ENCODE peak calls at places on chromosomes 1 and 21, in five cellular contexts. A is neural progenitor cell, H is brain microvascular endothelial cell, J is small intestine, Q is colonic mucosa. W is an unnamed sample.

GRCh38 chr1:16118706-16119105 is 37.2 kb downstream of the EPHA2 start:
- DNase-seq in A (peak; percentile 28), H (no peak), J (no peak), Q (no peak), W (no peak)

GRCh38 chr1:220170836-220171526 is 77.0 kb downstream of the IARS2 start:
- DNase-seq in A (no peak), H (no peak), J (no peak), Q (no peak), W (no peak)

GRCh38 chr1:68449901-68450300 is at the start of gene RPE65:
- DNase-seq in A (peak; percentile 20), H (no peak), J (no peak), Q (no peak), W (no peak)

GRCh38 chr1:37851271-37851670 is 8.1 kb downstream of the MTF1 start:
- DNase-seq in A (no peak), H (no peak), J (no peak), Q (no peak), W (no peak)

GRCh38 chr21:17441370-17441769 is 71.5 kb upstream of the CXADR start:
- DNase-seq in A (no peak), H (no peak), J (no peak), Q (peak; percentile 78), W (peak; percentile 5)

GRCh38 chr1:28258628-28259251 is 578 bp upstream of the SESN2 start:
- DNase-seq in A (no peak), H (no peak), J (no peak), Q (no peak), W (no peak)

GRCh38 chr1:37277366-37277765 is 197.0 kb upstream of the ZC3H12A start:
- DNase-seq in A (no peak), H (no peak), J (no peak), Q (no peak), W (no peak)

GRCh38 chr1:107572674-107573205 is 392.2 kb downstream of the VAV3 start:
- DNase-seq in A (no peak), H (no peak), J (no peak), Q (no peak), W (no peak)

GRCh38 chr1:40305871-40306270 is 11.2 kb downstream of the COL9A2 start:
- DNase-seq in A (no peak), H (no peak), J (no peak), Q (no peak), W (no peak)

GRCh38 chr1:59178339-59178744 is 118.6 kb upstream of the FGGY start:
- DNase-seq in A (no peak), H (peak; percentile 75), J (no peak), Q (no peak), W (no peak)

GRCh38 chr1:219576931-219577330 is 36.0 kb downstream of the ZC3H11B start:
- DNase-seq in A (no peak), H (no peak), J (no peak), Q (no peak), W (no peak)

GRCh38 chr1:183052861-183053260 is 29.6 kb downstream of the LAMC1 start:
- DNase-seq in A (no peak), H (no peak), J (no peak), Q (no peak), W (no peak)

GRCh38 chr1:48194801-48195200 is 27.7 kb upstream of the SLC5A9 start:
- DNase-seq in A (no peak), H (no peak), J (no peak), Q (no peak), W (no peak)

GRCh38 chr1:1432951-1433803 is 2.3 kb upstream of the VWA1 start:
- DNase-seq in A (peak; percentile 88), H (no peak), J (peak; percentile 81), Q (peak; percentile 95), W (peak; percentile 83)

GRCh38 chr1:110062612-110063011 is 7.9 kb downstream of the ALX3 start:
- DNase-seq in A (no peak), H (no peak), J (no peak), Q (no peak), W (no peak)

GRCh38 chr1:46691997-46692790 is 20.5 kb downstream of the TEX38 start:
- DNase-seq in A (no peak), H (no peak), J (no peak), Q (no peak), W (no peak)

GRCh38 chr1:202615501-202616354 is 94.5 kb downstream of the SYT2 start:
- DNase-seq in A (no peak), H (peak; percentile 53), J (no peak), Q (no peak), W (no peak)

GRCh38 chr21:24896735-24897124 is 710.6 kb downstream of the MRPL39 start:
- DNase-seq in A (no peak), H (no peak), J (no peak), Q (no peak), W (no peak)

GRCh38 chr1:223486366-223486765 is 93.2 kb downstream of the CCDC185 start:
- DNase-seq in A (no peak), H (no peak), J (peak; percentile 2), Q (no peak), W (no peak)

GRCh38 chr1:51515312-51515960 is 3.6 kb downstream of the EPS15 start:
- DNase-seq in A (no peak), H (no peak), J (no peak), Q (no peak), W (no peak)

GRCh38 chr1:154329152-154329521 is 3.8 kb downstream of the ATP8B2 start:
- DNase-seq in A (peak; percentile 90), H (peak; percentile 49), J (no peak), Q (no peak), W (peak; percentile 45)

GRCh38 chr1:67795179-67795916 is 37.9 kb downstream of the GNG12 start:
- DNase-seq in A (no peak), H (no peak), J (no peak), Q (no peak), W (no peak)

GRCh38 chr1:156754219-156754618 is 2.7 kb upstream of the HDGF start:
- DNase-seq in A (no peak), H (no peak), J (no peak), Q (no peak), W (no peak)

GRCh38 chr1:3547055-3548005 is 64.0 kb downstream of the MEGF6 start:
- DNase-seq in A (peak; percentile 28), H (no peak), J (no peak), Q (no peak), W (no peak)

GRCh38 chr1:85665932-85666331 is 42.3 kb downstream of the ZNHIT6 start:
- DNase-seq in A (no peak), H (no peak), J (no peak), Q (no peak), W (no peak)

GRCh38 chr1:237578540-237578939 is 312.2 kb downstream of the ZP4 start:
- DNase-seq in A (no peak), H (no peak), J (no peak), Q (no peak), W (no peak)

GRCh38 chr1:27290586-27290985 is 31.4 kb upstream of the TMEM222 start:
- DNase-seq in A (no peak), H (no peak), J (peak; percentile 92), Q (no peak), W (no peak)

DNA sequence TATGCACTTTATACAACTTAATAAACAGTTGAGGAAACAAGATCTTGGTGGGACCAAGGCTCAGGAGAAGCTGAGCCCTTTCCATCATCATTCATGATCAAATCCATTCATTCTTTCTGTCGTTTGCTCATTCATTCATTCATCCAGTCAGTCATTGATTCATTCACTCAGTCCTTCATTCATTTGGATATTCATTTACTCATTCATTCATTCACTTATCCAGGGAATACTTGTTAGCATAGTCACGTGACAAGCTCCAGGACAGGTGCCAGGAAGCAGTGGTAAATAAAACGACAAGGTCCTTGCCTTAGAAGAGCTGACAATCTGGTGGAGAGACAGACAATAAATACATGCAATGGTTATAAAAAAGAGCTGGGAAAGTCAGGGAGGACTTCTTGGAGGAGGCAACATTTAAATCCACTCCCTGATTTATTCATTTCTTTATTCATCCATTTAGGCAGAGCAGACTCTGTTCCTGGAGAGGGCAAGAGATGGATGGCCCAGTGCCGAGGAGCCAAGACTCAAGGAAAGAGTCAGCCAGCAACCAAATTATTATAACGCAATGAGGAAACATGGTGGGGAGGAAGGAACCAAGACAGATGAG is 74.1 kb upstream of the CASZ1 start:
- DNase-seq in A (no peak), H (no peak), J (peak; percentile 53), Q (peak; percentile 29), W (no peak)
- H3K27ac ChIP-seq in A (no peak overlapping the region), H (no peak overlapping the region), J (no peak overlapping the region), Q (no peak overlapping the region), W (no peak overlapping the region)

DNA sequence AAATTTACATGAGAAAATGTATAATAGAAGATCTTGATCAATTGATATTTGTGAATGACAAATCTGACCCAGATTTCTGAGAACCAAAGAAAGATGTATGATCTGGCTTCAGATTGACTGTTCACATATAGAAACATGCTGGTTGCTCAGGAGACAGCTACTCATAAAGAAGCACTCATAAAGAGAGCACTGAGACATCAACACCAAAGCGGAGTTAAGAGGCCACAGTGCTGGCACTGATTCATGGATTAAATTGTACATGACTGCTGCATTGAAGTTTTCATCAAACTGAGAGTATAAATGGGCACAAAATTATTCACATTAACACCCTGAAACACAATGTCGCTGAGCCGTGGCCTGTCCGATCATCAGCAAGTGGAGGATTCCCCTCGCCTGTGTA is 46.2 kb downstream of the SH3GLB1 start:
- DNase-seq in A (no peak), H (no peak), J (no peak), Q (no peak), W (no peak)
- H3K27ac ChIP-seq in A (no peak overlapping the region), H (no peak overlapping the region), J (no peak overlapping the region), Q (no peak overlapping the region), W (no peak overlapping the region)

DNA sequence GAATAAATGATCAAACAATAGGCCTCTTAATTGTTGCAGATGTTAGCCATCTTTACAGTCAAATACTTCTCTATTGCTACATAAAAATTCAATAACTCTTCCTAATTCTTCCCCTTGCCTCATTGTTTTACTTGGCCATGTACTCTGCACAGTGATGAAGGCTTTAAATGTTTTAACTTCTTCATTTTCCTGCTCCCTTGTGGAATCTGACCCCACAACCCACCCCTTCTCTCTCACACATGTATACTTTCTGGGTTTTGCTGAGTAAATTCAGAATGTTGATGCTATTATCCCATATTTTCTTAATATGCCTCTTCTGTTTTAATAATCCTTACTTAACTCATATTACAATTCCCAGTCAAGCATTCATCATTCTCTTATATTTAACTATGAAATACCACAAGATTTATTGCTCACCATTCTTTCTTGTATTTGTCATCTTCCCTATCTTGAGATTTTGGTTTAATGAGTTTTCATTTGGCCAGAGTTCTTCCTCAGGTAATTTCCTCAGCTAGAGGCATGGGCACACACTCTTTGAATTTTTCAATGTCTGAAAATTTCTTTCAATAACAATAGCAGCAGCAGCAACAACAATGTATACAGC is 327.8 kb upstream of the USP24 start:
- DNase-seq in A (no peak), H (peak; percentile 46), J (no peak), Q (no peak), W (no peak)
- H3K27ac ChIP-seq in A (no peak overlapping the region), H (no peak overlapping the region), J (no peak overlapping the region), Q (no peak overlapping the region), W (no peak overlapping the region)

GRCh38 chr1:100074604-100075395 is 57.9 kb downstream of the SASS6 start:
- DNase-seq in A (no peak), H (no peak), J (no peak), Q (no peak), W (no peak)
- H3K27ac ChIP-seq in A (no peak overlapping the region), H (no peak overlapping the region), J (peak overlapping the region; percentile 53), Q (no peak overlapping the region), W (no peak overlapping the region)

W was measured in caudate nucleus.